ENCODE peak calls at places on chromosomes 3 and 15, in eight cellular contexts. G is T-cell; I is CD8-positive, alpha-beta T cell; W is activated naive CD8-positive, alpha-beta T cell treated with anti-CD3 and anti-CD28 coated beads, Interleukin-2, amount 10 ng/mL, durations not matched to agents 7 days and 5 days; A is central memory CD8-positive, alpha-beta T cell; N is thoracic aorta; U is body of pancreas; P is Right ventricle myocardium inferior. J is an unnamed sample.

GRCh38 chr3:123194552-123194951 is 7.2 kb upstream of the SEC22A start:
- ATAC-seq in G (no peak), I (no peak), W (no peak), A (no peak), N (no peak), U (no peak), P (no peak), J (peak; percentile 41)

GRCh38 chr3:107660316-107660976 is 137.7 kb downstream of the BBX start:
- ATAC-seq in G (no peak), I (no peak), W (no peak), A (no peak), N (peak; percentile 44), U (no peak), P (no peak), J (peak; percentile 20)

GRCh38 chr3:99809565-99809964 is 8.1 kb upstream of the CMSS1 start:
- ATAC-seq in G (no peak), I (no peak), W (no peak), A (no peak), N (no peak), U (no peak), P (peak; percentile 69), J (no peak)

GRCh38 chr3:107857854-107858253 is 233.0 kb downstream of the CD47 start:
- ATAC-seq in G (no peak), I (no peak), W (no peak), A (no peak), N (no peak), U (no peak), P (no peak), J (no peak)

GRCh38 chr15:57691082-57691481 is 15.4 kb upstream of the POLR2M start:
- ATAC-seq in G (no peak), I (no peak), W (no peak), A (no peak), N (no peak), U (peak; percentile 41), P (peak; percentile 32), J (no peak)

GRCh38 chr3:122929188-122929465 is 98.4 kb downstream of the SEMA5B start:
- ATAC-seq in G (no peak), I (no peak), W (no peak), A (no peak), N (no peak), U (no peak), P (no peak), J (no peak)

GRCh38 chr3:186152889-186153292 is 44.0 kb upstream of the ETV5 start:
- ATAC-seq in G (no peak), I (no peak), W (peak; percentile 64), A (peak; percentile 49), N (no peak), U (no peak), P (peak; percentile 54), J (no peak)

GRCh38 chr3:150421256-150421655 is 13.2 kb downstream of the TSC22D2 start:
- ATAC-seq in G (no peak), I (no peak), W (no peak), A (no peak), N (no peak), U (no peak), P (no peak), J (no peak)

GRCh38 chr15:60301024-60301423 is 96.8 kb downstream of the ANXA2 start:
- ATAC-seq in G (no peak), I (no peak), W (no peak), A (no peak), N (no peak), U (no peak), P (no peak), J (no peak)

GRCh38 chr3:183653209-183654064 is 18.0 kb downstream of the KLHL24 start:
- ATAC-seq in G (no peak), I (no peak), W (no peak), A (no peak), N (no peak), U (no peak), P (no peak), J (no peak)

GRCh38 chr15:89642106-89642505 is 13.2 kb downstream of the KIF7 start:
- ATAC-seq in G (no peak), I (no peak), W (no peak), A (no peak), N (no peak), U (no peak), P (no peak), J (no peak)

GRCh38 chr3:188431040-188431439 is 277.1 kb downstream of the LPP start:
- ATAC-seq in G (no peak), I (no peak), W (no peak), A (no peak), N (peak; percentile 81), U (no peak), P (no peak), J (no peak)

GRCh38 chr3:58419782-58420512 is 13.7 kb downstream of the PDHB start:
- ATAC-seq in G (no peak), I (no peak), W (no peak), A (no peak), N (peak; percentile 72), U (no peak), P (peak; percentile 93), J (peak; percentile 85)

GRCh38 chr3:108554233-108554632 is 35.0 kb downstream of the CIP2A start:
- ATAC-seq in G (no peak), I (no peak), W (no peak), A (no peak), N (no peak), U (no peak), P (no peak), J (no peak)

GRCh38 chr15:90579213-90579612 is 49.5 kb downstream of the CRTC3 start:
- ATAC-seq in G (no peak), I (no peak), W (no peak), A (no peak), N (no peak), U (no peak), P (no peak), J (no peak)

GRCh38 chr15:70279096-70279495 is 181.4 kb upstream of the TLE3 start:
- ATAC-seq in G (no peak), I (no peak), W (no peak), A (no peak), N (no peak), U (no peak), P (no peak), J (no peak)

GRCh38 chr3:134965849-134966248 is 170.8 kb downstream of the EPHB1 start:
- ATAC-seq in G (no peak), I (no peak), W (no peak), A (no peak), N (no peak), U (no peak), P (no peak), J (no peak)

GRCh38 chr3:172046268-172046915 is 7.0 kb downstream of the FNDC3B start:
- ATAC-seq in G (no peak), I (no peak), W (no peak), A (no peak), N (no peak), U (no peak), P (no peak), J (no peak)

GRCh38 chr3:49017646-49017977 is 768 bp downstream of the DALRD3 start:
- ATAC-seq in G (no peak), I (no peak), W (no peak), A (no peak), N (no peak), U (no peak), P (no peak), J (no peak)

GRCh38 chr3:195770081-195770840 is 41.5 kb downstream of the MUC4 start:
- ATAC-seq in G (no peak), I (no peak), W (peak; percentile 48), A (no peak), N (no peak), U (no peak), P (no peak), J (no peak)

GRCh38 chr15:77798151-77798550 is 165.4 kb upstream of the LINGO1 start:
- ATAC-seq in G (no peak), I (no peak), W (no peak), A (no peak), N (no peak), U (no peak), P (no peak), J (no peak)

GRCh38 chr3:100274361-100274760 is 13.6 kb downstream of the TBC1D23 start:
- ATAC-seq in G (no peak), I (no peak), W (no peak), A (no peak), N (no peak), U (no peak), P (no peak), J (no peak)

GRCh38 chr3:104438761-104439160 is 927.9 kb upstream of the ALCAM start:
- ATAC-seq in G (no peak), I (no peak), W (no peak), A (no peak), N (no peak), U (no peak), P (peak; percentile 50), J (no peak)

GRCh38 chr3:114803042-114803695 is 343.9 kb downstream of the ZBTB20 start:
- ATAC-seq in G (no peak), I (no peak), W (no peak), A (no peak), N (no peak), U (no peak), P (peak; percentile 48), J (no peak)

GRCh38 chr3:128179474-128179819 is 26.2 kb downstream of the EEFSEC start:
- ATAC-seq in G (no peak), I (no peak), W (no peak), A (no peak), N (no peak), U (no peak), P (no peak), J (no peak)

GRCh38 chr15:62059818-62060115 is 480 bp downstream of the VPS13C start:
- ATAC-seq in G (peak; percentile 54), I (peak; percentile 57), W (peak; percentile 72), A (peak; percentile 77), N (peak; percentile 10), U (peak; percentile 24), P (peak; percentile 59), J (peak; percentile 33)

GRCh38 chr3:140166908-140167599 is 232.1 kb downstream of the CLSTN2 start:
- ATAC-seq in G (no peak), I (no peak), W (no peak), A (no peak), N (no peak), U (no peak), P (no peak), J (no peak)

GRCh38 chr3:137163241-137163916 is 205.6 kb downstream of the IL20RB start:
- ATAC-seq in G (no peak), I (no peak), W (no peak), A (no peak), N (no peak), U (no peak), P (peak; percentile 93), J (peak; percentile 58)

GRCh38 chr3:153979419-153980251 is 141.6 kb upstream of the ARHGEF26 start:
- ATAC-seq in G (no peak), I (no peak), W (no peak), A (no peak), N (no peak), U (no peak), P (no peak), J (no peak)